ENCODE peak calls at places on chromosomes 11 and 22, in six cellular contexts. R, L, I, T, N and M are unnamed samples.

GRCh38 chr11:69460540-69461257 is 20.8 kb upstream of the LINC01488 start:
- DNase-seq in I (no peak), T (no peak), L (no peak), N (no peak), R (peak), M (no peak)

GRCh38 chr11:32221476-32222032 is 130.7 kb downstream of the RCN1 start:
- DNase-seq in L (no peak), I (no peak), R (no peak), N (no peak), T (no peak), M (no peak)

GRCh38 chr22:28332410-28332809 is 347.2 kb downstream of the TTC28 start:
- DNase-seq in T (no peak), L (no peak), N (no peak), I (no peak), R (no peak), M (no peak)

GRCh38 chr22:46908641-46909107 is 146.2 kb downstream of the TBC1D22A start:
- DNase-seq in R (no peak), I (no peak), L (no peak), N (no peak), T (no peak), M (no peak)

GRCh38 chr11:8838248-8838647 is 72.7 kb upstream of the AKIP1 start:
- DNase-seq in L (no peak), N (peak), T (no peak), R (peak), I (no peak), M (no peak)

GRCh38 chr22:22344430-22344829 is 99.8 kb downstream of the VPREB1 start:
- DNase-seq in N (no peak), L (no peak), R (no peak), I (no peak), T (no peak), M (no peak)

GRCh38 chr22:47053865-47054185 is 291.4 kb downstream of the TBC1D22A start:
- DNase-seq in T (no peak), N (no peak), I (no peak), L (no peak), R (peak), M (no peak)

GRCh38 chr11:47186076-47186936 is at the start of gene PACSIN3:
- DNase-seq in N (no peak), R (peak), T (no peak), I (no peak), L (peak), M (peak)

GRCh38 chr11:123561046-123561781 is 93.2 kb downstream of the SCN3B start:
- DNase-seq in R (peak), I (no peak), L (no peak), T (no peak), N (no peak), M (peak)

GRCh38 chr22:33447733-33448132 is 389.6 kb upstream of the SYN3 start:
- DNase-seq in I (no peak), T (no peak), N (no peak), L (no peak), R (no peak), M (no peak)

GRCh38 chr22:43881091-43882061 is 10.4 kb downstream of the PNPLA5 start:
- DNase-seq in R (no peak), L (no peak), T (no peak), I (no peak), N (no peak), M (no peak)

GRCh38 chr11:109062445-109062844 is 359.5 kb upstream of the C11orf87 start:
- DNase-seq in L (no peak), N (no peak), T (no peak), R (no peak), I (no peak), M (no peak)

GRCh38 chr11:60768202-60768601 is 11.5 kb downstream of the MS4A15 start:
- DNase-seq in L (no peak), R (no peak), N (no peak), I (no peak), T (no peak), M (no peak)

GRCh38 chr11:112590778-112591177 is 330.1 kb upstream of the PLET1 start:
- DNase-seq in L (no peak), R (no peak), N (no peak), I (no peak), T (no peak), M (no peak)

GRCh38 chr11:122756417-122756816 is 81.9 kb upstream of the CRTAM start:
- DNase-seq in T (peak), R (peak), N (no peak), L (peak), I (no peak), M (no peak)

GRCh38 chr22:31055322-31056159 is 25.6 kb upstream of the SMTN start:
- DNase-seq in L (peak), N (peak), I (no peak), R (peak), T (no peak), M (peak)

GRCh38 chr22:39309364-39309861 is 10.0 kb downstream of the RPL3 start:
- DNase-seq in L (no peak), T (no peak), I (no peak), R (no peak), N (no peak), M (no peak)

GRCh38 chr11:16895306-16895705 is 118.9 kb downstream of the PLEKHA7 start:
- DNase-seq in I (no peak), N (no peak), T (no peak), L (no peak), R (no peak), M (no peak)

GRCh38 chr11:282630-283360 is 4.6 kb downstream of the NLRP6 start:
- DNase-seq in L (no peak), R (no peak), N (no peak), T (no peak), I (no peak), M (no peak)

GRCh38 chr11:117314840-117315239 is 1.2 kb downstream of the BACE1 start:
- DNase-seq in N (no peak), L (no peak), I (no peak), R (peak), T (no peak), M (no peak)

GRCh38 chr22:19937616-19938473 is 3.7 kb upstream of the COMT start:
- DNase-seq in L (no peak), I (no peak), R (peak), T (no peak), N (no peak), M (no peak)

GRCh38 chr11:106925245-106925644 is 93.0 kb downstream of the GUCY1A2 start:
- DNase-seq in L (no peak), R (no peak), I (no peak), T (no peak), N (no peak), M (no peak)

GRCh38 chr22:17838180-17838865 is 64.1 kb upstream of the BID start:
- DNase-seq in I (no peak), R (no peak), N (no peak), T (no peak), L (no peak), M (no peak)

DNA sequence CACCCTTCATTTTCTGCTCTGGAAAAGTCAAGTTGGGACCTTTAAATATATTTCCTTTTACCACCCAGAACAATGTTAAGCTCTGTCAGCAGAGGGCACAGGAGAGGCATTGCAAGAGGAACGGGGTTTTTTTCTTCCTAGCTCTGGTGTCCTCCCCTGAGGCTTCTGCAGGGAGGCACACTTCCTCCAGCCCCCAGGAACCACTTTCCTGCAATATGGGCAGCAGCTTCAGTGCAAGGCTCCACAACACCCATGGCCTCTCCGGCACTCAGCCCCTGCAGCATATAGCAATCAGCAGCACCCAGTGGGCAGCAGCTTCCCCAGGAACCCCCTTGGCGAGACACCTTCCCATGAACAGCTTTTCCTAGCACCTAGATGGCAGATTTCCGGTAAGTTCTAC is 101.4 kb downstream of the SYT9 start:
- DNase-seq in L (peak), N (peak), I (no peak), R (peak), T (no peak), M (no peak)
- TF ChIP-seq CTCF in L (peak), N (peak), I (peak), R (peak), T (no peak), M (no peak)

GRCh38 chr11:114953039-114953438 is 274.7 kb downstream of the NXPE2 start:
- DNase-seq in L (no peak), N (no peak), I (no peak), R (peak), T (no peak), M (no peak)
- TF ChIP-seq CTCF in L (no peak), N (no peak), I (peak), R (peak), T (no peak), M (no peak)

GRCh38 chr11:72222907-72223614 is 1.5 kb upstream of the INPPL1 start:
- DNase-seq in L (peak), N (peak), R (peak), I (peak), T (peak), M (peak)
- TF ChIP-seq CTCF in L (peak), N (peak), R (no peak), I (no peak), T (no peak), M (no peak)

DNA sequence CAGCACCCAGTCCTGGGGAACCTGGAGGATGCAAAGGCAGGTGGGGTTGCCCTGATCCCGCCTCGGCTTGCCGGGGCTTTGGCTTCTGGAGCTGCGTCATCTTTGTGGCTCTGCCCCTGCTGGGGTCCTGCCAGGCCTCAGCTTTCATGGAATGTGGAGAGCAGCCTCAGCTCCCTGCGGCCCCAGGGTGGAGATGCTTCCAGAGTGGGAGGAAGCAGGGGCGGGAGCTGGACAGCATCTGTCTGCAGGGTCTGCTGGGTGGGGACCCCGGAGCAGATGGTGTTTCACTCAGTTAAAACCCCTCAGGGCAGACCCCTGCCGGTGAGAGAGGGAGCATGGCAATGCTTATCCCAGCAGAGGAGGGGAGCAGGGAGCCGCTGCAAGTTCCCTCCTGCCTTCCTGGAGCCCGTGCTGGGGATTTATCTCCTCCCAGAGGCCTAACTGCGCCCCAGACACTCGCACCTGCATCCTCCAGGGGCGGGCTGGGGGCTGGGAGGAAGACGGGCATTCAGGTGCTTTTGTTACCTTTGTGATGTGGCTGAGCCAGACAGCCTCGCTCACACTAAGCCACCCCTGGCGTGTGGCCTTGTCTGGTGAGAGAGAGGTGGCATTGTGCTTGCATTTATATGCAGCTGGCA is 15.7 kb downstream of the GRIK4 start:
- DNase-seq in T (no peak), R (no peak), I (peak), L (no peak), N (no peak), M (no peak)
- TF ChIP-seq CTCF in T (no peak), R (no peak), I (peak), L (no peak), N (peak), M (no peak)

GRCh38 chr11:134282121-134283045 is 6.2 kb downstream of the GLB1L3 start:
- DNase-seq in R (no peak), T (no peak), I (no peak), N (no peak), L (no peak), M (no peak)
- TF ChIP-seq CTCF in R (no peak), T (no peak), I (no peak), N (no peak), L (no peak), M (no peak)

DNA sequence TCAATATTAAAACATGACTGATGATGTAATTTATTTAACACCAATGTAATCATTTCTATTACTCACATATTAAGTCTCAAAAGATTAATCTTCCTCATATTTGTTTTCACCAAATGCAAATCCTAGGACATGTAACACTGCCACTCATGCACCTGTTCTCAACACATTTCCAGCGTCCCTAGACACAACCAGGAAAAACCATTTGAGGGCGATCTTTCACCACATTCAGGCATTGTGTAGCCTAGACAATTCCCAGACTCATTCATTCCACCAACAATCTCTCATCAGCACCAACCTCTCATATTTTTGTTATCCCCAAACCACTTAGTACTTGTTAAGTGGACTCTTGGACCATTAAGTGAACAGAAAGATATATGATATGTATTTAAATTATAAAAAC is 66.1 kb downstream of the SLC36A4 start:
- DNase-seq in L (no peak), I (no peak), T (no peak), N (no peak), R (peak), M (no peak)
- TF ChIP-seq CTCF in L (no peak), I (peak), T (no peak), N (no peak), R (peak), M (no peak)